ENCODE peak calls at places on chromosome 9, in nine cellular contexts. One of them, this sample, is unnamed.

GRCh38 chr9:120362446-120362845 is 217.5 kb downstream of the CDK5RAP2 start:
- DNase-seq in glutamatergic neuron: no peak
- DNase-seq in AG04450: no peak
- DNase-seq in T follicular helper cell: no peak
- DNase-seq in erythroblast: no peak
- DNase-seq in left ventricle myocardium inferior: no peak
- DNase-seq in T-cell: no peak
- DNase-seq in CD4-positive, alpha-beta T cell: no peak
- DNase-seq in HCT116: no peak
- DNase-seq in this sample: no peak

GRCh38 chr9:134488901-134489280 is 152.7 kb upstream of the COL5A1 start:
- DNase-seq in T follicular helper cell: no peak
- DNase-seq in HCT116: no peak
- DNase-seq in CD4-positive, alpha-beta T cell: no peak
- DNase-seq in AG04450: no peak
- DNase-seq in left ventricle myocardium inferior: no peak
- DNase-seq in T-cell: no peak
- DNase-seq in erythroblast: no peak
- DNase-seq in glutamatergic neuron: no peak
- DNase-seq in this sample: no peak

GRCh38 chr9:131815971-131816873 is 76.3 kb upstream of the RAPGEF1 start:
- DNase-seq in HCT116: no peak
- DNase-seq in CD4-positive, alpha-beta T cell: no peak
- DNase-seq in T follicular helper cell: no peak
- DNase-seq in left ventricle myocardium inferior: no peak
- DNase-seq in glutamatergic neuron: no peak
- DNase-seq in erythroblast: no peak
- DNase-seq in AG04450: no peak
- DNase-seq in T-cell: no peak
- DNase-seq in this sample: no peak

GRCh38 chr9:130421802-130422276 is 22.9 kb upstream of the ASS1 start:
- DNase-seq in AG04450: peak
- DNase-seq in left ventricle myocardium inferior: no peak
- DNase-seq in glutamatergic neuron: peak
- DNase-seq in erythroblast: no peak
- DNase-seq in CD4-positive, alpha-beta T cell: no peak
- DNase-seq in HCT116: no peak
- DNase-seq in T follicular helper cell: no peak
- DNase-seq in T-cell: no peak
- DNase-seq in this sample: no peak

GRCh38 chr9:82606761-82607382 is 456.1 kb downstream of the RASEF start:
- DNase-seq in glutamatergic neuron: peak
- DNase-seq in erythroblast: peak
- DNase-seq in AG04450: no peak
- DNase-seq in HCT116: peak
- DNase-seq in CD4-positive, alpha-beta T cell: no peak
- DNase-seq in T-cell: no peak
- DNase-seq in left ventricle myocardium inferior: no peak
- DNase-seq in T follicular helper cell: no peak
- DNase-seq in this sample: no peak

GRCh38 chr9:91534374-91534773 is 110.7 kb upstream of the NFIL3 start:
- DNase-seq in AG04450: no peak
- DNase-seq in glutamatergic neuron: no peak
- DNase-seq in T follicular helper cell: no peak
- DNase-seq in T-cell: no peak
- DNase-seq in HCT116: no peak
- DNase-seq in left ventricle myocardium inferior: no peak
- DNase-seq in CD4-positive, alpha-beta T cell: no peak
- DNase-seq in erythroblast: no peak
- DNase-seq in this sample: no peak

GRCh38 chr9:94449486-94449885 is 105.4 kb upstream of the PCAT7 start:
- DNase-seq in HCT116: no peak
- DNase-seq in glutamatergic neuron: no peak
- DNase-seq in T-cell: no peak
- DNase-seq in left ventricle myocardium inferior: no peak
- DNase-seq in AG04450: no peak
- DNase-seq in erythroblast: no peak
- DNase-seq in T follicular helper cell: no peak
- DNase-seq in CD4-positive, alpha-beta T cell: no peak
- DNase-seq in this sample: no peak

GRCh38 chr9:88722753-88723152 is 187.8 kb downstream of the NXNL2 start:
- DNase-seq in T-cell: no peak
- DNase-seq in erythroblast: no peak
- DNase-seq in T follicular helper cell: no peak
- DNase-seq in glutamatergic neuron: no peak
- DNase-seq in left ventricle myocardium inferior: no peak
- DNase-seq in HCT116: no peak
- DNase-seq in AG04450: no peak
- DNase-seq in CD4-positive, alpha-beta T cell: no peak
- DNase-seq in this sample: no peak

GRCh38 chr9:99167120-99167519 is 54.6 kb downstream of the ALG2 start:
- DNase-seq in erythroblast: no peak
- DNase-seq in glutamatergic neuron: no peak
- DNase-seq in HCT116: no peak
- DNase-seq in T-cell: no peak
- DNase-seq in AG04450: no peak
- DNase-seq in T follicular helper cell: no peak
- DNase-seq in CD4-positive, alpha-beta T cell: no peak
- DNase-seq in left ventricle myocardium inferior: no peak
- DNase-seq in this sample: no peak

GRCh38 chr9:16509946-16510504 is 360.4 kb downstream of the BNC2 start:
- DNase-seq in CD4-positive, alpha-beta T cell: no peak
- DNase-seq in glutamatergic neuron: no peak
- DNase-seq in erythroblast: no peak
- DNase-seq in HCT116: no peak
- DNase-seq in left ventricle myocardium inferior: no peak
- DNase-seq in T-cell: no peak
- DNase-seq in AG04450: no peak
- DNase-seq in T follicular helper cell: no peak
- DNase-seq in this sample: no peak

GRCh38 chr9:122070728-122071127 is 22.4 kb downstream of the TTLL11 start:
- DNase-seq in erythroblast: no peak
- DNase-seq in T-cell: no peak
- DNase-seq in T follicular helper cell: no peak
- DNase-seq in CD4-positive, alpha-beta T cell: no peak
- DNase-seq in glutamatergic neuron: no peak
- DNase-seq in HCT116: no peak
- DNase-seq in left ventricle myocardium inferior: no peak
- DNase-seq in AG04450: no peak
- DNase-seq in this sample: no peak

GRCh38 chr9:137564817-137565411 is 13.2 kb downstream of the MRPL41 start:
- DNase-seq in T follicular helper cell: no peak
- DNase-seq in erythroblast: no peak
- DNase-seq in glutamatergic neuron: no peak
- DNase-seq in CD4-positive, alpha-beta T cell: no peak
- DNase-seq in left ventricle myocardium inferior: no peak
- DNase-seq in AG04450: no peak
- DNase-seq in T-cell: no peak
- DNase-seq in HCT116: no peak
- DNase-seq in this sample: no peak

GRCh38 chr9:90854637-90855036 is 53.0 kb downstream of the SYK start:
- DNase-seq in T follicular helper cell: no peak
- DNase-seq in glutamatergic neuron: no peak
- DNase-seq in AG04450: no peak
- DNase-seq in erythroblast: no peak
- DNase-seq in left ventricle myocardium inferior: no peak
- DNase-seq in CD4-positive, alpha-beta T cell: no peak
- DNase-seq in T-cell: no peak
- DNase-seq in HCT116: no peak
- DNase-seq in this sample: no peak

GRCh38 chr9:70428781-70429180 is 14.3 kb upstream of the KLF9 start:
- DNase-seq in CD4-positive, alpha-beta T cell: no peak
- DNase-seq in erythroblast: no peak
- DNase-seq in T follicular helper cell: no peak
- DNase-seq in glutamatergic neuron: no peak
- DNase-seq in HCT116: no peak
- DNase-seq in T-cell: no peak
- DNase-seq in left ventricle myocardium inferior: no peak
- DNase-seq in AG04450: no peak
- DNase-seq in this sample: no peak

GRCh38 chr9:137318976-137319375 is 16.9 kb upstream of the NRARP start:
- DNase-seq in CD4-positive, alpha-beta T cell: no peak
- DNase-seq in erythroblast: no peak
- DNase-seq in T-cell: no peak
- DNase-seq in glutamatergic neuron: peak
- DNase-seq in AG04450: no peak
- DNase-seq in T follicular helper cell: no peak
- DNase-seq in left ventricle myocardium inferior: peak
- DNase-seq in HCT116: no peak
- DNase-seq in this sample: no peak

GRCh38 chr9:37155601-37156000 is 35.2 kb downstream of the ZCCHC7 start:
- DNase-seq in CD4-positive, alpha-beta T cell: no peak
- DNase-seq in glutamatergic neuron: no peak
- DNase-seq in T-cell: no peak
- DNase-seq in left ventricle myocardium inferior: no peak
- DNase-seq in HCT116: no peak
- DNase-seq in AG04450: no peak
- DNase-seq in T follicular helper cell: no peak
- DNase-seq in erythroblast: no peak
- DNase-seq in this sample: no peak

GRCh38 chr9:134644715-134645606 is 3.4 kb downstream of the COL5A1 start:
- DNase-seq in glutamatergic neuron: no peak
- DNase-seq in T follicular helper cell: no peak
- DNase-seq in T-cell: no peak
- DNase-seq in CD4-positive, alpha-beta T cell: no peak
- DNase-seq in erythroblast: no peak
- DNase-seq in HCT116: no peak
- DNase-seq in AG04450: peak
- DNase-seq in left ventricle myocardium inferior: peak
- DNase-seq in this sample: no peak

GRCh38 chr9:38372685-38373619 is 19.6 kb upstream of the ALDH1B1 start:
- DNase-seq in left ventricle myocardium inferior: no peak
- DNase-seq in erythroblast: no peak
- DNase-seq in HCT116: no peak
- DNase-seq in T-cell: no peak
- DNase-seq in AG04450: no peak
- DNase-seq in glutamatergic neuron: no peak
- DNase-seq in CD4-positive, alpha-beta T cell: no peak
- DNase-seq in T follicular helper cell: no peak
- DNase-seq in this sample: no peak

GRCh38 chr9:108184941-108185340 is 670.8 kb downstream of the ACTL7B start:
- DNase-seq in HCT116: no peak
- DNase-seq in AG04450: no peak
- DNase-seq in T follicular helper cell: no peak
- DNase-seq in CD4-positive, alpha-beta T cell: no peak
- DNase-seq in T-cell: no peak
- DNase-seq in glutamatergic neuron: no peak
- DNase-seq in erythroblast: no peak
- DNase-seq in left ventricle myocardium inferior: no peak
- DNase-seq in this sample: no peak

GRCh38 chr9:2411459-2412215 is 209.9 kb upstream of the VLDLR start:
- DNase-seq in left ventricle myocardium inferior: no peak
- DNase-seq in erythroblast: no peak
- DNase-seq in T-cell: no peak
- DNase-seq in AG04450: no peak
- DNase-seq in glutamatergic neuron: no peak
- DNase-seq in HCT116: no peak
- DNase-seq in CD4-positive, alpha-beta T cell: no peak
- DNase-seq in T follicular helper cell: no peak
- DNase-seq in this sample: no peak

GRCh38 chr9:136339173-136339957 is 12.0 kb downstream of the GPSM1 start:
- DNase-seq in T-cell: peak
- DNase-seq in HCT116: no peak
- DNase-seq in glutamatergic neuron: peak
- DNase-seq in T follicular helper cell: peak
- DNase-seq in left ventricle myocardium inferior: peak
- DNase-seq in AG04450: no peak
- DNase-seq in erythroblast: peak
- DNase-seq in CD4-positive, alpha-beta T cell: no peak
- DNase-seq in this sample: no peak

GRCh38 chr9:135794057-135794335 is 92.0 kb downstream of the KCNT1 start:
- DNase-seq in AG04450: no peak
- DNase-seq in HCT116: no peak
- DNase-seq in CD4-positive, alpha-beta T cell: no peak
- DNase-seq in glutamatergic neuron: no peak
- DNase-seq in erythroblast: no peak
- DNase-seq in T follicular helper cell: no peak
- DNase-seq in left ventricle myocardium inferior: no peak
- DNase-seq in T-cell: no peak
- DNase-seq in this sample: no peak

GRCh38 chr9:100700689-100701318 is 122.9 kb downstream of the CAVIN4 start:
- DNase-seq in AG04450: no peak
- DNase-seq in left ventricle myocardium inferior: no peak
- DNase-seq in HCT116: peak
- DNase-seq in T follicular helper cell: no peak
- DNase-seq in T-cell: no peak
- DNase-seq in erythroblast: peak
- DNase-seq in glutamatergic neuron: no peak
- DNase-seq in CD4-positive, alpha-beta T cell: no peak
- DNase-seq in this sample: no peak

GRCh38 chr9:124110307-124110915 is 98.8 kb downstream of the LHX2 start:
- DNase-seq in erythroblast: peak
- DNase-seq in left ventricle myocardium inferior: peak
- DNase-seq in T-cell: peak
- DNase-seq in T follicular helper cell: peak
- DNase-seq in HCT116: no peak
- DNase-seq in glutamatergic neuron: no peak
- DNase-seq in CD4-positive, alpha-beta T cell: no peak
- DNase-seq in AG04450: peak
- DNase-seq in this sample: no peak

GRCh38 chr9:33472171-33472920 is 1.4 kb downstream of the NOL6 start:
- DNase-seq in T follicular helper cell: no peak
- DNase-seq in HCT116: no peak
- DNase-seq in T-cell: no peak
- DNase-seq in CD4-positive, alpha-beta T cell: no peak
- DNase-seq in left ventricle myocardium inferior: no peak
- DNase-seq in erythroblast: no peak
- DNase-seq in glutamatergic neuron: no peak
- DNase-seq in AG04450: no peak
- DNase-seq in this sample: no peak

GRCh38 chr9:133978226-133979123 is 13.6 kb downstream of the VAV2 start:
- DNase-seq in left ventricle myocardium inferior: peak
- DNase-seq in erythroblast: no peak
- DNase-seq in T-cell: no peak
- DNase-seq in HCT116: no peak
- DNase-seq in glutamatergic neuron: no peak
- DNase-seq in AG04450: no peak
- DNase-seq in T follicular helper cell: no peak
- DNase-seq in CD4-positive, alpha-beta T cell: no peak
- DNase-seq in this sample: no peak

GRCh38 chr9:35568196-35568595 is 36.9 kb upstream of the TESK1 start:
- DNase-seq in erythroblast: no peak
- DNase-seq in T-cell: no peak
- DNase-seq in HCT116: no peak
- DNase-seq in left ventricle myocardium inferior: no peak
- DNase-seq in T follicular helper cell: no peak
- DNase-seq in CD4-positive, alpha-beta T cell: no peak
- DNase-seq in glutamatergic neuron: no peak
- DNase-seq in AG04450: no peak
- DNase-seq in this sample: no peak

GRCh38 chr9:108049026-108049591 is 559.5 kb upstream of the KLF4 start:
- DNase-seq in T-cell: no peak
- DNase-seq in T follicular helper cell: no peak
- DNase-seq in erythroblast: no peak
- DNase-seq in HCT116: peak
- DNase-seq in CD4-positive, alpha-beta T cell: no peak
- DNase-seq in glutamatergic neuron: no peak
- DNase-seq in left ventricle myocardium inferior: no peak
- DNase-seq in AG04450: peak
- DNase-seq in this sample: no peak

GRCh38 chr9:74555625-74556024 is 58.5 kb downstream of the RORB start:
- DNase-seq in T follicular helper cell: no peak
- DNase-seq in AG04450: no peak
- DNase-seq in glutamatergic neuron: no peak
- DNase-seq in HCT116: no peak
- DNase-seq in left ventricle myocardium inferior: no peak
- DNase-seq in CD4-positive, alpha-beta T cell: no peak
- DNase-seq in erythroblast: no peak
- DNase-seq in T-cell: no peak
- DNase-seq in this sample: no peak

GRCh38 chr9:136944094-136944518 is 432 bp downstream of the FBXW5 start:
- DNase-seq in T-cell: no peak
- DNase-seq in T follicular helper cell: no peak
- DNase-seq in CD4-positive, alpha-beta T cell: no peak
- DNase-seq in AG04450: peak
- DNase-seq in left ventricle myocardium inferior: peak
- DNase-seq in erythroblast: no peak
- DNase-seq in HCT116: no peak
- DNase-seq in glutamatergic neuron: peak
- DNase-seq in this sample: no peak

GRCh38 chr9:98707158-98708102 is 1.3 kb downstream of the GABBR2 start:
- DNase-seq in erythroblast: peak
- DNase-seq in CD4-positive, alpha-beta T cell: no peak
- DNase-seq in HCT116: peak
- DNase-seq in left ventricle myocardium inferior: peak
- DNase-seq in T follicular helper cell: no peak
- DNase-seq in AG04450: peak
- DNase-seq in T-cell: no peak
- DNase-seq in glutamatergic neuron: peak
- DNase-seq in this sample: no peak

This sample was measured in T-helper 17 cell.